ENCODE peak calls at places on chromosome 12, in five cellular contexts. E, L, P, S and I are unnamed samples.

GRCh38 chr12:82504411-82504810 is 146.1 kb downstream of the METTL25 start:
- DNase-seq in E (no peak), L (no peak), S (no peak), P (no peak), I (no peak)

GRCh38 chr12:113167868-113168267 is 17.4 kb downstream of the DDX54 start:
- DNase-seq in E (no peak), P (no peak), L (no peak), S (no peak), I (no peak)

GRCh38 chr12:43861015-43861846 is 25.4 kb downstream of the TMEM117 start:
- DNase-seq in S (no peak), P (no peak), L (no peak), E (no peak), I (no peak)

GRCh38 chr12:14910090-14910915 is 24.6 kb upstream of the MGP start:
- DNase-seq in E (no peak), L (no peak), P (no peak), S (no peak), I (no peak)

GRCh38 chr12:26125451-26126339 is 858 bp upstream of the BHLHE41 start:
- DNase-seq in P (no peak), L (no peak), S (peak), E (peak), I (peak)

GRCh38 chr12:132886529-132887477 is 602 bp downstream of the CHFR start:
- DNase-seq in L (no peak), S (peak), P (no peak), E (no peak), I (peak)

GRCh38 chr12:31832740-31833540 is 104.1 kb upstream of the AMN1 start:
- DNase-seq in L (no peak), E (no peak), S (no peak), P (peak), I (no peak)

GRCh38 chr12:132529156-132529839 is 39.3 kb downstream of the FBRSL1 start:
- DNase-seq in E (no peak), P (no peak), S (no peak), L (no peak), I (no peak)

GRCh38 chr12:65649126-65649525 is 175.2 kb upstream of the HMGA2 start:
- DNase-seq in E (no peak), L (no peak), P (no peak), S (no peak), I (no peak)

GRCh38 chr12:100128509-100128908 is 14.2 kb downstream of the BLTP3B start:
- DNase-seq in P (no peak), L (no peak), E (no peak), S (peak), I (peak)

GRCh38 chr12:84658877-84659276 is 253.7 kb downstream of the SLC6A15 start:
- DNase-seq in E (no peak), P (no peak), S (no peak), L (no peak), I (peak)

GRCh38 chr12:24562761-24563392 is 386.0 kb downstream of the BCAT1 start:
- DNase-seq in P (no peak), S (no peak), L (no peak), E (no peak), I (peak)

GRCh38 chr12:78414071-78414470 is 450.5 kb upstream of the SYT1 start:
- DNase-seq in S (no peak), P (no peak), E (no peak), L (no peak), I (no peak)

GRCh38 chr12:52036587-52037171 is 14.6 kb upstream of the NR4A1 start:
- DNase-seq in L (no peak), S (no peak), E (no peak), P (no peak), I (peak)

GRCh38 chr12:66066071-66066928 is 64.2 kb downstream of the LLPH start:
- DNase-seq in L (no peak), E (no peak), P (peak), S (peak), I (peak)

GRCh38 chr12:57842342-57843294 is 3.9 kb downstream of the CTDSP2 start:
- DNase-seq in S (no peak), P (no peak), L (no peak), E (no peak), I (peak)

GRCh38 chr12:63944586-63945228 is 100.2 kb downstream of the SRGAP1 start:
- DNase-seq in E (no peak), P (no peak), L (no peak), S (peak), I (no peak)

GRCh38 chr12:114152890-114153289 is 186.8 kb upstream of the RBM19 start:
- DNase-seq in S (no peak), L (no peak), P (no peak), E (no peak), I (no peak)

GRCh38 chr12:51949342-51950030 is 2.0 kb upstream of the ACVR1B start:
- DNase-seq in E (no peak), S (no peak), L (no peak), P (no peak), I (no peak)

GRCh38 chr12:130920711-130921381 is 32.9 kb upstream of the ADGRD1 start:
- DNase-seq in P (no peak), L (no peak), S (no peak), E (no peak), I (no peak)

GRCh38 chr12:76078748-76079147 is 5.7 kb downstream of the NAP1L1 start:
- DNase-seq in P (no peak), S (no peak), E (no peak), L (no peak), I (no peak)

GRCh38 chr12:56256326-56256960 is 1.7 kb downstream of the ANKRD52 start:
- DNase-seq in E (no peak), P (no peak), S (no peak), L (no peak), I (no peak)

GRCh38 chr12:102953221-102953620 is 4.3 kb upstream of the ASCL1 start:
- DNase-seq in L (no peak), E (no peak), P (no peak), S (no peak), I (no peak)

GRCh38 chr12:119594772-119595445 is 1.3 kb downstream of the TMEM233 start:
- DNase-seq in L (no peak), S (no peak), P (no peak), E (no peak), I (no peak)

GRCh38 chr12:112447106-112447505 is 28.4 kb downstream of the PTPN11 start:
- DNase-seq in P (no peak), S (no peak), E (no peak), L (no peak), I (no peak)

GRCh38 chr12:13534645-13535398 is 338.3 kb downstream of the EMP1 start:
- DNase-seq in P (no peak), E (peak), L (peak), S (peak), I (peak)

GRCh38 chr12:93813181-93813580 is 136.0 kb downstream of the CRADD start:
- DNase-seq in E (no peak), P (no peak), S (no peak), L (no peak), I (no peak)

GRCh38 chr12:67982165-67982563 is 7.1 kb upstream of the IFNG-AS1 start:
- DNase-seq in P (no peak), S (no peak), L (no peak), E (no peak), I (no peak)

GRCh38 chr12:18457362-18457761 is 196.0 kb downstream of the PIK3C2G start:
- DNase-seq in P (no peak), L (no peak), S (no peak), E (no peak), I (no peak)

GRCh38 chr12:1595026-1595561 is 713 bp upstream of the FBXL14 start:
- DNase-seq in L (no peak), P (no peak), S (no peak), E (no peak), I (no peak)
- TF ChIP-seq SUZ12 in L (peak), P (no peak), S (no peak), E (no peak), I (no peak)

GRCh38 chr12:122023339-122024131 is 1.9 kb downstream of the BCL7A start:
- DNase-seq in E (no peak), S (peak), L (no peak), P (no peak), I (peak)
- TF ChIP-seq SUZ12 in E (no peak), S (no peak), L (no peak), P (no peak), I (no peak)

DNA sequence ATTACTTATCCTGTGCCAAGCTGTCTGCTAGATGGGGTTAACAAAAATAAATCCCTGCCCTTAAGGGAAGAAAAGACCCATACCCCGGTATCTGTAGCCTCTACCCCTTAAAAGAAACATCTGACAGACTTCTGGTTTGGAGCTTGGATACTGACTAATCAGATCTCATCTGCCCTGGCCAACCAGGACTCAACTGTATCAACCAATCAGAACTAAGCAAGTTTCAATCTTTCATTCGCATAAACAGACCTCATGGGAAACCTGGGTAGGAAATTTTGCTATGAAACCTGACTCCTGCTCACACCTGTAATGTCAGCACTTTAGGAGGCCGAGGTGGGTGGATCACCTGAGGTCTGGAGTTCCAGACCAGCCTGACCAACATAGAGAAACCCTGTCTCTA is 26.4 kb upstream of the PRMT8 start:
- DNase-seq in S (no peak), L (no peak), P (no peak), E (no peak), I (no peak)
- TF ChIP-seq SUZ12 in S (no peak), L (no peak), P (no peak), E (no peak), I (no peak)

DNA sequence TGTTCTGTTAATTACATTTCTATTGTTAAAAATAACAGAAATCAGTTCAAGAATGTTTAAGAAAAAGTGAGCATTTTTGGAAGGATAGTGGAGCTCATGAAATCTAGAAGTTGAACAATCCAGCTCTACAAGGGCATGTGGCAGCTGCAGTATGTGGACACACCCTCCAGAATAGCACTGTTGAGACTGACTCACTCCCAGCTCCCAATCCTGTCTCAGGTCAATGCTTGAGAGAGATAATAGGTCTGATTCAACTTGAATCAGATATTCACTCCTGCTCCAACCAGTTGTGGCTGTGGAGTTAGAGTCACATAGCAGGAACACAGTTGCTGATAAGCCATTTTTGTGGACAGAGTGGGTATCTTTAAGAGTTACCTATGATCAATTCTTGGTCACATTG is 113.0 kb upstream of the NTF3 start:
- DNase-seq in S (no peak), E (no peak), P (no peak), L (no peak), I (no peak)
- TF ChIP-seq SUZ12 in S (no peak), E (no peak), P (no peak), L (no peak), I (no peak)

DNA sequence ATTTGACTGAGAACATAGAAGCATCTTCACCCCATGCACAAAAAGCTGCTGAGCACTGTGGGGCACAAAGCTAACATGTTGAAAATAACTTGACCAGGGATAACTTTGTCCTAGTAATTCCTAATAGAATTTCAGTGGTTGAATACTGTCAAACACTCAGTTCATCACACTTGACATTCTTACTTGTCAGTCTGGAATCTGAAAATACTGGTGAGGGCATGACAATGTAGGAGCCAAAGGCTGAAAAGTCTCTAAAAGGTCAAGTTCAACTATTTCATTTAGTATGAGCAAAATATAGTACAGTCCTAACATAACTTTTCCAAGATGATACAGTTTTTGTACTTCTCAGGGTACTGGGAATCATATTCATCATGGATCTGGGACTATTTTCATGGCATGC is 504.4 kb upstream of the LMO3 start:
- DNase-seq in P (no peak), E (no peak), L (no peak), S (no peak), I (no peak)
- TF ChIP-seq SUZ12 in P (no peak), E (no peak), L (no peak), S (no peak), I (no peak)

DNA sequence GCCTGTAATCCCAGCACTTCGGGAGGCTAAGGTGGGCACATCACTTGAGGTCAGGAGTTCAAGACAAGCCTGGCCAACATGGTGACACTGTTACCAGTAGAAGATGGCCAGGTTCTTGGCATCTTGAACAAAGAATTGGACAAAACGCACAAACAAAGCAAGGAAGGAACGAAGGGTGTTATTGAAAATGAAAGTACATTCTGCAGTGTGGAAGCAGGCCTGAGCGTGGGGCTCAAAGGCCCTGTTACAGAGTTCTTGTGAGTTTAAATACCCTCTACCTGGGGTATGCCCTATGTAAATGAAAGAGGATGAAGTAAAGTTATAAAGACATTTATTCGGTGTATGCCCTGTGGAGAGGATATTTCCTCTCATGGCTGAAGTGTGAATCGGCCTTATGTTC is 20.8 kb upstream of the CDK17 start:
- DNase-seq in S (no peak), P (no peak), E (no peak), L (no peak), I (no peak)
- TF ChIP-seq SUZ12 in S (no peak), P (no peak), E (no peak), L (no peak), I (no peak)

DNA sequence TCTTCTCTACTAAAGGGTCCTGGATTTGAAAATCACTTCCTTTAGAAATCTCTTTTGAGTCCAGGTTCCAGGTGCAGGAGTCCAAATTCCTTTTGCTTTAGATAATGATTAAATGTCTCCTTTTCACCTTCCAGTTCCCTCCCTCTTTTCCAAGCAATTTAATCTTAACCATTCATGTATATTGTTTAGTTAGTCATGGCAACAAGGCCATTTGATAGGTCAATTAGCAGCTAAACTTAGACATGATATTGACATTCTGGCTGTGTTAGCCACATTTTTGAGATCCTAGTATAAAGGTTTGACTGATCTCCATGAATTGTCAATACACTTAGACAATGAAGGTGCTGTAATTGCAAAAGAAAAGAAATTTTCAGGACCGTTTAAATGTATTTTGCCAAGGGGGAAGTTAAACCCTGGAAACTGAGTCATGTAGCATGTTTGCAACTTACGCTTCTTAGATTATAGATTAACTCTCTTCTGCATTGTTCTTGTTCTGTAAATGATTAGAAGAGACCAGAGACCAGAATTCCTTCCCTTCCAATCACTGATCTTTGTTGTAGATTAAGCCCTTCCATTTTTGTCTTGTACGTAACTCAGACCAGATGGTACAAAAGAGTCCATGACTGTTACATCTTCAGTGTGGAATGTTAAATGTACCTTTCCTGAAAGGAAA is 12.4 kb upstream of the C12orf75 start:
- DNase-seq in E (no peak), S (peak), L (no peak), P (no peak), I (no peak)
- TF ChIP-seq SUZ12 in E (no peak), S (no peak), L (no peak), P (no peak), I (no peak)